ENCODE peak calls at places on chromosomes 11 and 22, in seven cellular contexts. M is CD8-positive, alpha-beta memory T cell; F is lower lobe of right lung; I is hepatocyte; X is GM23248; L is brain microvascular endothelial cell; C is Karpas-422. G is an unnamed sample. For H3K27me3, the result is how much of the 10 kb centered on the place peaks cover.

GRCh38 chr22:42697542-42698013 is 23.1 kb downstream of the A4GALT start:
- DNase-seq in M (no peak), X (peak), I (peak), L (peak), F (no peak), C (no peak), G (no peak)

GRCh38 chr11:131624526-131624925 is 254.1 kb downstream of the NTM start:
- DNase-seq in C (no peak), F (no peak), X (peak), L (no peak), I (no peak), M (no peak), G (no peak)

GRCh38 chr22:45218974-45219373 is 21.7 kb downstream of the KIAA0930 start:
- DNase-seq in M (no peak), F (no peak), X (no peak), C (peak), I (no peak), L (peak), G (no peak)

GRCh38 chr11:86955111-86955673 is at the start of gene FZD4:
- DNase-seq in L (peak), X (peak), M (peak), I (peak), C (peak), F (peak), G (no peak)

GRCh38 chr22:21694394-21694793 is 28.6 kb downstream of the PPIL2 start:
- DNase-seq in L (no peak), I (no peak), C (no peak), M (no peak), F (no peak), X (no peak), G (no peak)

GRCh38 chr22:19689408-19689807 is 24.9 kb upstream of the SEPTIN5 start:
- DNase-seq in I (no peak), L (no peak), C (no peak), F (no peak), M (no peak), X (no peak), G (no peak)

GRCh38 chr11:113994077-113994954 is 19.4 kb downstream of the HTR3A start:
- DNase-seq in I (peak), L (no peak), F (no peak), C (peak), X (peak), M (peak), G (no peak)

GRCh38 chr11:1387521-1387920 is 2.2 kb upstream of the BRSK2 start:
- DNase-seq in L (no peak), C (no peak), F (peak), I (no peak), X (no peak), M (no peak), G (no peak)

GRCh38 chr11:5994791-5995190 is 8.0 kb upstream of the OR52L1 start:
- DNase-seq in C (no peak), M (no peak), L (no peak), X (no peak), I (no peak), F (no peak), G (no peak)

GRCh38 chr11:59981106-59981770 is 17.4 kb downstream of the OOSP4A start:
- DNase-seq in I (no peak), M (no peak), F (no peak), L (no peak), C (no peak), X (no peak), G (no peak)

GRCh38 chr11:1564535-1565172 is 7.4 kb downstream of the DUSP8 start:
- DNase-seq in M (no peak), L (peak), X (peak), C (peak), I (peak), F (no peak), G (peak)

GRCh38 chr11:16086229-16086628 is 270.1 kb downstream of the SOX6 start:
- DNase-seq in M (no peak), F (no peak), X (no peak), I (no peak), C (no peak), L (no peak), G (no peak)

GRCh38 chr11:1293619-1294015 is 15.8 kb downstream of the TOLLIP start:
- DNase-seq in L (no peak), X (peak), M (no peak), I (no peak), F (peak), C (peak), G (no peak)

GRCh38 chr11:64923151-64923661 is 1.3 kb upstream of the PPP2R5B start:
- DNase-seq in M (no peak), F (no peak), L (no peak), X (no peak), C (no peak), I (no peak), G (no peak)

GRCh38 chr22:26608129-26608528 is 9.7 kb downstream of the CRYBB1 start:
- DNase-seq in I (no peak), M (no peak), C (no peak), L (no peak), F (no peak), X (no peak), G (no peak)

GRCh38 chr11:77093056-77093891 is 9.4 kb upstream of the OMP start:
- DNase-seq in C (no peak), I (no peak), L (no peak), F (peak), M (no peak), X (no peak), G (no peak)

GRCh38 chr11:205221-206001 is 1.8 kb downstream of the BET1L start:
- DNase-seq in L (no peak), F (peak), I (no peak), X (no peak), C (no peak), M (no peak), G (no peak)

GRCh38 chr22:44623771-44624510 is 78.1 kb upstream of the PRR5 start:
- DNase-seq in M (no peak), F (peak), C (peak), L (peak), X (no peak), I (peak), G (no peak)

GRCh38 chr22:37932821-37933578 is 20.4 kb downstream of the C22orf23 start:
- DNase-seq in X (peak), L (no peak), C (no peak), M (no peak), F (peak), I (no peak), G (no peak)

GRCh38 chr11:74011360-74012071 is 2.6 kb upstream of the UCP3 start:
- DNase-seq in M (no peak), L (peak), I (no peak), X (peak), F (no peak), C (no peak), G (no peak)

GRCh38 chr11:11318961-11319360 is 34.1 kb downstream of the CSNK2A3 start:
- DNase-seq in I (no peak), F (peak), M (no peak), L (no peak), X (no peak), C (peak), G (no peak)

GRCh38 chr11:44316388-44317240 is 6.7 kb upstream of the ALX4 start:
- DNase-seq in M (no peak), X (peak), F (no peak), I (no peak), C (no peak), L (no peak), G (no peak)

GRCh38 chr11:615453-616319 is at the start of gene IRF7:
- DNase-seq in I (peak), X (peak), L (peak), F (peak), C (peak), M (peak), G (peak)

GRCh38 chr11:96875772-96876171 is 486.0 kb downstream of the JRKL start:
- DNase-seq in I (no peak), M (no peak), L (no peak), C (no peak), X (peak), F (no peak), G (no peak)

GRCh38 chr22:44578516-44579230 is 80.6 kb upstream of the RTL6 start:
- DNase-seq in X (no peak), I (no peak), C (no peak), F (peak), L (no peak), M (no peak), G (no peak)

GRCh38 chr11:116276051-116277044 is 496.4 kb downstream of the BUD13 start:
- DNase-seq in L (peak), F (peak), X (peak), I (peak), C (peak), M (peak), G (no peak)

GRCh38 chr11:16169541-16169940 is 186.8 kb downstream of the SOX6 start:
- DNase-seq in F (no peak), C (no peak), X (peak), I (no peak), M (no peak), L (no peak), G (peak)

GRCh38 chr11:111520565-111520964 is 6.0 kb downstream of the HOATZ start:
- DNase-seq in I (no peak), X (peak), C (no peak), L (peak), M (no peak), F (no peak), G (no peak)

GRCh38 chr11:110219011-110219785 is 77.2 kb downstream of the RDX start:
- DNase-seq in C (no peak), X (peak), I (no peak), F (no peak), L (no peak), M (no peak), G (no peak)

GRCh38 chr11:23359297-23359696 is 499.0 kb upstream of the CCDC179 start:
- DNase-seq in L (peak), M (no peak), F (no peak), C (no peak), I (peak), X (peak), G (peak)

GRCh38 chr11:120131941-120132644 is 5.8 kb downstream of the TRIM29 start:
- DNase-seq in M (no peak), X (no peak), C (no peak), I (no peak), F (peak), L (no peak), G (no peak)

GRCh38 chr11:83449338-83449913 is 163.3 kb upstream of the CCDC90B start:
- DNase-seq in X (peak), L (no peak), F (no peak), I (no peak), M (no peak), C (no peak), G (no peak)

GRCh38 chr11:6992026-6992425 is 28.1 kb downstream of the ZNF214 start:
- DNase-seq in I (peak), X (peak), C (no peak), M (no peak), L (no peak), F (no peak), G (no peak)

GRCh38 chr11:40388097-40388818 is 1071.2 kb downstream of the LRRC4C start:
- DNase-seq in L (no peak), F (no peak), I (no peak), C (no peak), M (no peak), X (peak), G (peak)

GRCh38 chr11:83510530-83511449 is 224.6 kb upstream of the CCDC90B start:
- DNase-seq in C (no peak), F (no peak), M (no peak), I (peak), L (no peak), X (no peak), G (no peak)

GRCh38 chr11:77418981-77419592 is 54.8 kb downstream of the PAK1 start:
- DNase-seq in C (no peak), F (no peak), X (no peak), I (peak), L (no peak), M (no peak), G (no peak)

GRCh38 chr22:42286205-42286604 is 15.8 kb upstream of the TCF20 start:
- DNase-seq in X (no peak), I (no peak), M (no peak), F (no peak), L (no peak), C (no peak), G (no peak)

GRCh38 chr11:115564851-115565250 is 60.6 kb upstream of the CADM1 start:
- DNase-seq in C (no peak), I (no peak), L (no peak), M (no peak), F (no peak), X (no peak), G (no peak)

GRCh38 chr22:20655623-20656022 is 118.3 kb upstream of the SERPIND1 start:
- DNase-seq in M (no peak), I (no peak), L (no peak), X (no peak), F (no peak), C (no peak), G (no peak)

GRCh38 chr11:1889941-1890855 is 1.5 kb downstream of the PRR33 start:
- DNase-seq in X (no peak), M (no peak), F (no peak), I (no peak), L (no peak), C (no peak), G (no peak)

DNA sequence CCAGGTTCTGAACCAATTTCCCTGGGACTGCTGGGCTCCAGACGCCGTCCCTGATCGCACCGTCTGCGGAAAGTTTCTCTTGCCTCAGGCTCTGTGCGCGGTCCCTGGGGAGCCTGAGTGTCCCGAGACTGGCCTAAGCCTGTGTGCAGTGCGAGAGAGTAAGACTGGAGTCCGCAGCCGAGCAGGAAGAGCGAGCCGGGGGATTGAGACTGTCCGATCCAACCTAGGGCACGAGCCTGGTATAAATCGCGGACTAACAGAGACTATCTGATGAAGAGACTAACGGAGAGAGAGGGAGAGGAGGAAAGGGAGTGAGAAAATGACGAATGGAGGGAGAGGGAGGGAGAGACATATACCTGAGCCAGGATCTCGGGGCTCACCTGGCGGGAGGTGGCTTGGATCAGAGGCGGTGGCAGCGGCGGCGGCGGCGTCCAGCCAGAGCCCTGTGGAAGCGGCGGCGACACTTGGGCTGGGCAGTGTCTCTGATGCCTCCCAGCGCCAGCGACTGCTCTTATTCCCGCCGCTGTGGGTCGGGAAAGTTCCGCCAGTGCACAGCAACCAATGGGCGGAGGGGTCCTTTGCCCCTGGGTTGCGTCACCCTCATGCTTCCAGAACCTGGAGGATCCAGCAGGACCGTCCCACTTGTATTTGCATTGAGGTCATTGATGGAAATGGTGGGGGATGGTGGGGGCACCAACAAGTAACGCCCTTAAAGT is at the start of gene CALCA:
- DNase-seq in M (no peak), C (no peak), L (no peak), F (no peak), X (peak), I (no peak), G (no peak)
- H3K27me3 ChIP-seq in M (half or more), C (under half), L (half or more), F (half or more), X (half or more), I (half or more), G (under half)

GRCh38 chr11:128714121-128714520 is 20.2 kb downstream of the FLI1 start:
- DNase-seq in F (no peak), L (no peak), C (no peak), M (no peak), X (no peak), I (no peak), G (no peak)

GRCh38 chr11:128716661-128717210 is 22.9 kb downstream of the FLI1 start:
- DNase-seq in C (no peak), I (no peak), F (no peak), X (peak), L (peak), M (peak), G (no peak)

GRCh38 chr11:128714881-128715280 is 21.0 kb downstream of the FLI1 start:
- DNase-seq in I (no peak), L (peak), M (no peak), X (peak), C (no peak), F (no peak), G (peak)

GRCh38 chr11:128716231-128716630 is 22.4 kb downstream of the FLI1 start:
- DNase-seq in L (no peak), X (peak), C (no peak), I (peak), F (no peak), M (no peak), G (no peak)

GRCh38 chr11:128715691-128716153 is 21.9 kb downstream of the FLI1 start:
- DNase-seq in I (no peak), M (no peak), X (peak), C (no peak), F (no peak), L (peak), G (no peak)
- H3K4me3 ChIP-seq in I (no peak), M (no peak), X (peak), C (no peak), F (no peak), L (no peak), G (no peak)

GRCh38 chr11:69213315-69213714 is 57.6 kb downstream of the SMIM38 start:
- DNase-seq in M (no peak), C (no peak), X (no peak), I (no peak), F (no peak), L (no peak), G (no peak)

GRCh38 chr11:69215216-69215615 is 59.5 kb downstream of the SMIM38 start:
- DNase-seq in C (no peak), F (no peak), M (no peak), I (no peak), L (no peak), X (no peak), G (no peak)

GRCh38 chr11:69215784-69216415 is 60.2 kb downstream of the SMIM38 start:
- DNase-seq in F (no peak), I (no peak), L (no peak), X (peak), C (no peak), M (no peak), G (no peak)

GRCh38 chr11:69212121-69213110 is 56.7 kb downstream of the SMIM38 start:
- DNase-seq in F (no peak), X (no peak), M (no peak), L (no peak), C (no peak), I (no peak), G (no peak)

DNA sequence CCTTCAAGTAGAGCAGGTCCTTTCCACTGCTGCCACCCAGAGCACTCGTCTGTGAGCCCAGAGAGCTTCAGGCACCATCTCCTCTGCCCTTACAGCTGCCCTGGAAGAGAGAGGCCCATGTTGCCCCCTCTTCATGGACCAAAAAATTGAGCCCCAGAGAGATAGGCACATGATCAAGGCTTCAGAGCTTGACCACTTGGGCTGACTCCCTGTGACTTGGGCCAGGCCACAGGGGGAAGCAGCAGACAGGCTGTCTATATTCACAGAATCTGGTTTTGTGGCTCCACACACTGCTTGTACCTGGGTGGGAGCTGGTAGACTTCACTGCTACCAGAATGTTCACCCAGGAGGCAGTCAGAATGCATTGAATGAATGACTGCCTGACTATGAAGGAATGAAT is 58.2 kb downstream of the SMIM38 start:
- DNase-seq in F (no peak), L (no peak), M (no peak), X (no peak), C (no peak), I (no peak), G (no peak)
- H3K27me3 ChIP-seq in F (under half), L (under half), M (under half), X (under half), C (under half), I (under half), G (under half)

GRCh38 chr11:69013009-69013951 is at the start of gene MRGPRF:
- DNase-seq in M (no peak), I (peak), C (peak), L (peak), F (peak), X (peak), G (peak)
- H3K4me3 ChIP-seq in M (no peak), I (peak), C (no peak), L (peak), F (peak), X (peak), G (peak)

DNA sequence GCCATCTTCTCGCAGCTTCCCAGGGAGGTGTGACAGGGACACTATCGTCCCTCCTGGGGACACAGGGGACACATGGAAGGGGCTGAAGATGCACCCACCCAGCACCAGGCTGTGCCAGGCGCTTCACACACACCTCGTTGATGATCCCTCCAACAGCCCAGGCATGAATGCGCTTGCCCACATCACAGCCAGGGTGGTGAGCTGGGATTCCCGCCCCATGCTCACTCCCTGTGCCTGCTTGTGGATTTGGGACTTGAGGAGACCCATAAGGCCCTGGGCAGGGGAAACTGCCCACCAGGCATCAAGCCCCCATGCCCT is 57.8 kb downstream of the OTOG start:
- DNase-seq in C (no peak), F (no peak), L (no peak), X (no peak), M (no peak), I (no peak), G (no peak)
- H3K27me3 ChIP-seq in C (under half), F (under half), L (under half), X (under half), M (under half), I (under half), G (under half)